ENCODE peak calls at places on chromosomes 5 and 9, in six cellular contexts. One of them, this sample, is unnamed.

GRCh38 chr5:154895606-154896561 is 37.5 kb downstream of the CNOT8 start:
- DNase-seq in IMR-90: no peak
- DNase-seq in mammary epithelial cell: no peak
- DNase-seq in A549: no peak
- DNase-seq in left ventricle myocardium inferior: no peak
- DNase-seq in fibroblast of the aortic adventitia: no peak
- DNase-seq in this sample: no peak

GRCh38 chr5:108884736-108885135 is 137.0 kb downstream of the FER start:
- DNase-seq in fibroblast of the aortic adventitia: peak; percentile 83
- DNase-seq in IMR-90: peak; percentile 68
- DNase-seq in mammary epithelial cell: no peak
- DNase-seq in A549: peak; percentile 5
- DNase-seq in left ventricle myocardium inferior: no peak
- DNase-seq in this sample: peak; percentile 29

GRCh38 chr9:8579661-8580060 is 780.1 kb upstream of the DMAC1 start:
- DNase-seq in A549: no peak
- DNase-seq in left ventricle myocardium inferior: no peak
- DNase-seq in mammary epithelial cell: no peak
- DNase-seq in fibroblast of the aortic adventitia: no peak
- DNase-seq in IMR-90: no peak
- DNase-seq in this sample: no peak

GRCh38 chr9:112224401-112225289 is 49.5 kb upstream of the SUSD1 start:
- DNase-seq in mammary epithelial cell: peak; percentile 17
- DNase-seq in fibroblast of the aortic adventitia: peak; percentile 55
- DNase-seq in left ventricle myocardium inferior: no peak
- DNase-seq in IMR-90: peak; percentile 93
- DNase-seq in A549: no peak
- DNase-seq in this sample: peak; percentile 43

GRCh38 chr5:167029488-167029887 is 1262.0 kb upstream of the WWC1 start:
- DNase-seq in mammary epithelial cell: no peak
- DNase-seq in left ventricle myocardium inferior: no peak
- DNase-seq in A549: no peak
- DNase-seq in IMR-90: no peak
- DNase-seq in fibroblast of the aortic adventitia: no peak
- DNase-seq in this sample: no peak

GRCh38 chr5:114266374-114266773 is 95.5 kb upstream of the KCNN2 start:
- DNase-seq in A549: no peak
- DNase-seq in IMR-90: peak; percentile 38
- DNase-seq in left ventricle myocardium inferior: no peak
- DNase-seq in mammary epithelial cell: no peak
- DNase-seq in fibroblast of the aortic adventitia: no peak
- DNase-seq in this sample: no peak

GRCh38 chr9:35746583-35746982 is 2.4 kb downstream of the GBA2 start:
- DNase-seq in IMR-90: no peak
- DNase-seq in A549: no peak
- DNase-seq in fibroblast of the aortic adventitia: peak; percentile 42
- DNase-seq in mammary epithelial cell: peak; percentile 20
- DNase-seq in left ventricle myocardium inferior: no peak
- DNase-seq in this sample: no peak

GRCh38 chr9:136050706-136051567 is 44.2 kb downstream of the NACC2 start:
- DNase-seq in A549: no peak
- DNase-seq in mammary epithelial cell: peak; percentile 56
- DNase-seq in fibroblast of the aortic adventitia: no peak
- DNase-seq in IMR-90: peak; percentile 16
- DNase-seq in left ventricle myocardium inferior: no peak
- DNase-seq in this sample: no peak

GRCh38 chr5:52799358-52799982 is 11.8 kb downstream of the ITGA1 start:
- DNase-seq in A549: peak; percentile 28
- DNase-seq in left ventricle myocardium inferior: peak; percentile 29
- DNase-seq in fibroblast of the aortic adventitia: peak; percentile 89
- DNase-seq in IMR-90: peak; percentile 79
- DNase-seq in mammary epithelial cell: no peak
- DNase-seq in this sample: peak; percentile 95

GRCh38 chr9:136086951-136087740 is 7.9 kb downstream of the NACC2 start:
- DNase-seq in left ventricle myocardium inferior: peak; percentile 13
- DNase-seq in IMR-90: no peak
- DNase-seq in mammary epithelial cell: no peak
- DNase-seq in fibroblast of the aortic adventitia: no peak
- DNase-seq in A549: no peak
- DNase-seq in this sample: no peak

GRCh38 chr5:179190851-179191505 is 130.8 kb downstream of the ZNF354C start:
- DNase-seq in mammary epithelial cell: no peak
- DNase-seq in A549: no peak
- DNase-seq in left ventricle myocardium inferior: no peak
- DNase-seq in fibroblast of the aortic adventitia: no peak
- DNase-seq in IMR-90: no peak
- DNase-seq in this sample: no peak

GRCh38 chr9:1732670-1733069 is 282.5 kb upstream of the SMARCA2 start:
- DNase-seq in fibroblast of the aortic adventitia: no peak
- DNase-seq in A549: peak; percentile 17
- DNase-seq in left ventricle myocardium inferior: no peak
- DNase-seq in IMR-90: no peak
- DNase-seq in mammary epithelial cell: no peak
- DNase-seq in this sample: no peak

GRCh38 chr5:1937590-1937989 is 54.9 kb upstream of the IRX4 start:
- DNase-seq in A549: no peak
- DNase-seq in IMR-90: no peak
- DNase-seq in left ventricle myocardium inferior: no peak
- DNase-seq in mammary epithelial cell: no peak
- DNase-seq in fibroblast of the aortic adventitia: no peak
- DNase-seq in this sample: no peak

GRCh38 chr5:96565843-96566242 is 96.3 kb upstream of the CAST start:
- DNase-seq in fibroblast of the aortic adventitia: peak; percentile 70
- DNase-seq in left ventricle myocardium inferior: no peak
- DNase-seq in mammary epithelial cell: peak; percentile 76
- DNase-seq in IMR-90: peak; percentile 90
- DNase-seq in A549: peak; percentile 44
- DNase-seq in this sample: peak; percentile 78

GRCh38 chr9:113888976-113889375 is 12.9 kb downstream of the ZNF618 start:
- DNase-seq in IMR-90: no peak
- DNase-seq in left ventricle myocardium inferior: no peak
- DNase-seq in fibroblast of the aortic adventitia: no peak
- DNase-seq in A549: no peak
- DNase-seq in mammary epithelial cell: no peak
- DNase-seq in this sample: no peak

GRCh38 chr5:178125253-178125916 is 5.4 kb upstream of the RMND5B start:
- DNase-seq in left ventricle myocardium inferior: peak; percentile 37
- DNase-seq in fibroblast of the aortic adventitia: peak; percentile 50
- DNase-seq in IMR-90: no peak
- DNase-seq in A549: no peak
- DNase-seq in mammary epithelial cell: no peak
- DNase-seq in this sample: no peak

GRCh38 chr9:78566948-78567675 is 270.2 kb downstream of the PSAT1 start:
- DNase-seq in fibroblast of the aortic adventitia: no peak
- DNase-seq in A549: no peak
- DNase-seq in mammary epithelial cell: peak; percentile 44
- DNase-seq in left ventricle myocardium inferior: no peak
- DNase-seq in IMR-90: peak; percentile 74
- DNase-seq in this sample: peak; percentile 47

GRCh38 chr5:5702934-5703333 is 280.5 kb downstream of the ICE1 start:
- DNase-seq in IMR-90: no peak
- DNase-seq in mammary epithelial cell: no peak
- DNase-seq in left ventricle myocardium inferior: no peak
- DNase-seq in fibroblast of the aortic adventitia: no peak
- DNase-seq in A549: no peak
- DNase-seq in this sample: no peak

GRCh38 chr5:143093452-143094086 is 309.9 kb downstream of the NR3C1 start:
- DNase-seq in left ventricle myocardium inferior: no peak
- DNase-seq in fibroblast of the aortic adventitia: no peak
- DNase-seq in IMR-90: no peak
- DNase-seq in mammary epithelial cell: no peak
- DNase-seq in A549: no peak
- DNase-seq in this sample: no peak

GRCh38 chr9:5800969-5801738 is 31.8 kb downstream of the ERMP1 start:
- DNase-seq in IMR-90: no peak
- DNase-seq in A549: no peak
- DNase-seq in fibroblast of the aortic adventitia: peak; percentile 58
- DNase-seq in mammary epithelial cell: no peak
- DNase-seq in left ventricle myocardium inferior: no peak
- DNase-seq in this sample: no peak

GRCh38 chr5:62431735-62432617 is 19.4 kb downstream of the IPO11 start:
- DNase-seq in IMR-90: no peak
- DNase-seq in A549: no peak
- DNase-seq in mammary epithelial cell: no peak
- DNase-seq in fibroblast of the aortic adventitia: peak; percentile 49
- DNase-seq in left ventricle myocardium inferior: no peak
- DNase-seq in this sample: peak; percentile 48
- H3K4me3 ChIP-seq in IMR-90: no peak overlapping the region
- H3K4me3 ChIP-seq in A549: no peak overlapping the region
- H3K4me3 ChIP-seq in mammary epithelial cell: no peak overlapping the region
- H3K4me3 ChIP-seq in fibroblast of the aortic adventitia: peak overlapping the region; percentile 13
- H3K4me3 ChIP-seq in left ventricle myocardium inferior: peak overlapping the region; percentile 50
- H3K4me3 ChIP-seq in this sample: peak overlapping the region; percentile 36

GRCh38 chr9:109039539-109039938 is 26.2 kb upstream of the CTNNAL1 start:
- DNase-seq in IMR-90: no peak
- DNase-seq in A549: no peak
- DNase-seq in fibroblast of the aortic adventitia: no peak
- DNase-seq in mammary epithelial cell: no peak
- DNase-seq in left ventricle myocardium inferior: no peak
- DNase-seq in this sample: no peak
- TF ChIP-seq CTCF in IMR-90: no peak
- TF ChIP-seq CTCF in A549: no peak
- TF ChIP-seq CTCF in fibroblast of the aortic adventitia: no peak
- TF ChIP-seq CTCF in mammary epithelial cell: no peak
- TF ChIP-seq CTCF in left ventricle myocardium inferior: no peak
- TF ChIP-seq CTCF in this sample: no peak

DNA sequence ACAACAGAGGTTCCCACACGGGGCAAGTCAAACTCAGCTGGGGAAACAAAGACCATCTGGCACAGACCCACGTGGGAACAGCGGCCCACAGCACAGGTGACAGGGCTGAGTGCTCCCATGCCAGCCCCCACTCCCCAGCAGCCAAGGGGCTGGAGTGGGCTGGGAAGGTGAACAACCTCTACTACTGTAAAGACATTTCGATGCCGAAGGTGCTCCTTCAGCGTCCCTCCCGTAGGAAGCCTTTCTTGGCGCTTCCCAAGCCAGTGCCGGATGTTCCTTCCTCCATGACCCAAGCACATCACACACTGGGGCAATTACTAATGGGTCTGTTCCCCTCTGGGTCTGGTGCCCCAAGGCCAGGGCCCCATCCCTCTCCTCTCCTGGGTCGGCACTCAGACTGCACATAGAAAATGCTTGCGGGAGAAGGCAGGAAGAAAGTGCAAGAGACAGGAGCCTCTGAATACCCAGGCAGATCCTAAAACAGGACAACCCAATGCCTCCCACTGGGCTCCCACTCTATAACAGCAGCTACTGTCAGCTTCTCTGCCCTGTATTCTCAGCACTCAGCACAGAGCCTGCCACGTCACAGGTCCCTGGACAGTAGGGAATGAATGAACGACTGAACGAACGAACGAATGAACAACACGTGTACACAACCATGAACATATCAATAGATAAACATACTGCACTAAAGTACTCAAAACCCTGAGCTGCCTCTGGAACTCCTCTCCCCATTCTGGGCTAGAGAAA is 77.0 kb upstream of the LRRTM2 start:
- DNase-seq in left ventricle myocardium inferior: no peak
- DNase-seq in A549: no peak
- DNase-seq in fibroblast of the aortic adventitia: no peak
- DNase-seq in mammary epithelial cell: no peak
- DNase-seq in IMR-90: no peak
- DNase-seq in this sample: no peak
- H3K4me3 ChIP-seq in left ventricle myocardium inferior: no peak overlapping the region
- H3K4me3 ChIP-seq in A549: no peak overlapping the region
- H3K4me3 ChIP-seq in fibroblast of the aortic adventitia: no peak overlapping the region
- H3K4me3 ChIP-seq in mammary epithelial cell: no peak overlapping the region
- H3K4me3 ChIP-seq in IMR-90: no peak overlapping the region
- H3K4me3 ChIP-seq in this sample: no peak overlapping the region

GRCh38 chr9:18245911-18246310 is 228.0 kb upstream of the ADAMTSL1 start:
- DNase-seq in left ventricle myocardium inferior: no peak
- DNase-seq in IMR-90: peak; percentile 27
- DNase-seq in A549: no peak
- DNase-seq in mammary epithelial cell: no peak
- DNase-seq in fibroblast of the aortic adventitia: no peak
- DNase-seq in this sample: no peak
- TF ChIP-seq CTCF in left ventricle myocardium inferior: no peak
- TF ChIP-seq CTCF in IMR-90: peak; percentile 43
- TF ChIP-seq CTCF in A549: no peak
- TF ChIP-seq CTCF in mammary epithelial cell: no peak
- TF ChIP-seq CTCF in fibroblast of the aortic adventitia: peak; percentile 8
- TF ChIP-seq CTCF in this sample: peak; percentile 36

GRCh38 chr9:21974542-21975409 is 19.4 kb downstream of the CDKN2A start:
- DNase-seq in A549: no peak
- DNase-seq in fibroblast of the aortic adventitia: no peak
- DNase-seq in left ventricle myocardium inferior: no peak
- DNase-seq in IMR-90: peak; percentile 57
- DNase-seq in mammary epithelial cell: no peak
- DNase-seq in this sample: peak; percentile 59

GRCh38 chr9:21972361-21972760 is 21.8 kb downstream of the CDKN2A start:
- DNase-seq in A549: no peak
- DNase-seq in mammary epithelial cell: no peak
- DNase-seq in IMR-90: no peak
- DNase-seq in left ventricle myocardium inferior: no peak
- DNase-seq in fibroblast of the aortic adventitia: no peak
- DNase-seq in this sample: no peak

GRCh38 chr9:21970800-21971620 is 23.2 kb downstream of the CDKN2A start:
- DNase-seq in left ventricle myocardium inferior: no peak
- DNase-seq in mammary epithelial cell: no peak
- DNase-seq in A549: no peak
- DNase-seq in fibroblast of the aortic adventitia: no peak
- DNase-seq in IMR-90: no peak
- DNase-seq in this sample: no peak

GRCh38 chr9:21976334-21976875 is 17.8 kb downstream of the CDKN2A start:
- DNase-seq in mammary epithelial cell: no peak
- DNase-seq in IMR-90: no peak
- DNase-seq in A549: no peak
- DNase-seq in left ventricle myocardium inferior: no peak
- DNase-seq in fibroblast of the aortic adventitia: no peak
- DNase-seq in this sample: no peak

GRCh38 chr9:21974230-21974541 is 20.0 kb downstream of the CDKN2A start:
- DNase-seq in IMR-90: no peak
- DNase-seq in left ventricle myocardium inferior: no peak
- DNase-seq in fibroblast of the aortic adventitia: no peak
- DNase-seq in A549: no peak
- DNase-seq in mammary epithelial cell: no peak
- DNase-seq in this sample: no peak
- H3K4me3 ChIP-seq in IMR-90: peak overlapping the region; percentile 75
- H3K4me3 ChIP-seq in left ventricle myocardium inferior: peak overlapping the region; percentile 63
- H3K4me3 ChIP-seq in fibroblast of the aortic adventitia: peak overlapping the region; percentile 68
- H3K4me3 ChIP-seq in A549: no peak overlapping the region
- H3K4me3 ChIP-seq in mammary epithelial cell: no peak overlapping the region
- H3K4me3 ChIP-seq in this sample: peak overlapping the region; percentile 70

This sample was measured in fibroblast of villous mesenchyme.